ENCODE peak calls at places on chromosomes 13 and 19, in seven cellular contexts. W, E, F, D, M, A and H are unnamed samples.

GRCh38 chr19:4051175-4052101 is 15.3 kb downstream of the ZBTB7A start:
- DNase-seq in E (no peak), W (no peak), F (no peak), M (no peak), A (peak), D (peak), H (no peak)

GRCh38 chr13:42594577-42595571 is 20.9 kb downstream of the TNFSF11 start:
- DNase-seq in E (no peak), A (peak), W (no peak), F (peak), M (no peak), D (peak), H (peak)

GRCh38 chr13:44921931-44922758 is 67.1 kb downstream of the NUFIP1 start:
- DNase-seq in F (peak), W (peak), E (peak), D (peak), A (peak), M (no peak), H (no peak)

GRCh38 chr19:12766051-12766521 is 9.3 kb downstream of the HOOK2 start:
- DNase-seq in E (peak), W (peak), A (no peak), M (no peak), F (peak), D (peak), H (peak)

GRCh38 chr13:102983496-102983895 is 82.7 kb downstream of the SLC10A2 start:
- DNase-seq in A (no peak), E (no peak), M (no peak), W (no peak), D (no peak), F (no peak), H (no peak)

GRCh38 chr13:40581277-40581579 is 85.2 kb downstream of the FOXO1 start:
- DNase-seq in W (no peak), A (no peak), D (no peak), M (no peak), F (no peak), E (no peak), H (no peak)

GRCh38 chr19:47699360-47699917 is 13.8 kb upstream of the EHD2 start:
- DNase-seq in F (no peak), W (no peak), M (peak), D (peak), A (peak), E (no peak), H (peak)

GRCh38 chr13:74667656-74668055 is 533.5 kb upstream of the KLF12 start:
- DNase-seq in M (no peak), F (no peak), A (no peak), D (no peak), W (no peak), E (no peak), H (no peak)

GRCh38 chr13:96671073-96671472 is 323.2 kb downstream of the OXGR1 start:
- DNase-seq in E (no peak), M (no peak), D (no peak), W (no peak), F (no peak), A (no peak), H (no peak)

GRCh38 chr13:108686027-108686426 is 56.6 kb downstream of the MYO16 start:
- DNase-seq in D (no peak), W (no peak), F (no peak), M (no peak), A (no peak), E (no peak), H (no peak)

GRCh38 chr19:840519-841206 is at the start of gene PRTN3:
- DNase-seq in F (no peak), E (no peak), A (no peak), M (no peak), D (no peak), W (no peak), H (no peak)

GRCh38 chr13:45737571-45738002 is 35.5 kb downstream of the CBY2 start:
- DNase-seq in A (no peak), W (no peak), F (no peak), M (no peak), E (no peak), D (no peak), H (peak)

GRCh38 chr19:35714601-35715354 is 3.0 kb upstream of the KMT2B start:
- DNase-seq in A (no peak), W (no peak), E (no peak), M (no peak), F (no peak), D (no peak), H (peak)

GRCh38 chr13:50646070-50646469 is 197.4 kb downstream of the DLEU7 start:
- DNase-seq in W (no peak), M (no peak), D (no peak), A (no peak), F (no peak), E (no peak), H (no peak)